ENCODE peak calls at places on chromosomes 16 and 17, in six cellular contexts. R is A549, G is upper lobe of left lung, S is Peyer's patch, Q is spleen, X is right lobe of liver. H is an unnamed sample.

GRCh38 chr17:21360048-21360447 is 16.1 kb upstream of the KCNJ12 start:
- DNase-seq in R (no peak), G (no peak), S (no peak), Q (no peak), X (no peak), H (no peak)

GRCh38 chr17:45132569-45133463 is 501 bp upstream of the PLCD3 start:
- DNase-seq in R (peak), G (peak), S (peak), Q (peak), X (peak), H (peak)

GRCh38 chr16:50253511-50253903 is 12.8 kb upstream of the ADCY7 start:
- DNase-seq in R (no peak), G (no peak), S (peak), Q (peak), X (no peak), H (no peak)

GRCh38 chr16:1375741-1376410 is 24.1 kb downstream of the GNPTG start:
- DNase-seq in R (no peak), G (peak), S (no peak), Q (no peak), X (no peak), H (no peak)

GRCh38 chr17:77453613-77454559 is 313.1 kb downstream of the SEC14L1 start:
- DNase-seq in R (no peak), G (no peak), S (peak), Q (peak), X (peak), H (no peak)

GRCh38 chr17:307295-307691 is 45.3 kb downstream of the RPH3AL start:
- DNase-seq in R (no peak), G (peak), S (no peak), Q (peak), X (peak), H (no peak)

GRCh38 chr17:18033442-18034099 is 5.4 kb downstream of the ATPAF2 start:
- DNase-seq in R (peak), G (no peak), S (no peak), Q (no peak), X (no peak), H (peak)

GRCh38 chr17:75854881-75855309 is 240 bp downstream of the WBP2 start:
- DNase-seq in R (no peak), G (no peak), S (peak), Q (no peak), X (peak), H (no peak)

GRCh38 chr17:77495575-77495974 is 354.8 kb downstream of the SEC14L1 start:
- DNase-seq in R (no peak), G (peak), S (no peak), Q (peak), X (no peak), H (no peak)

GRCh38 chr17:61410555-61411089 is 11.0 kb downstream of the TBX2 start:
- DNase-seq in R (peak), G (peak), S (peak), Q (peak), X (peak), H (peak)

GRCh38 chr17:51322390-51323029 is 62.2 kb downstream of the UTP18 start:
- DNase-seq in R (peak), G (no peak), S (no peak), Q (no peak), X (no peak), H (no peak)

GRCh38 chr17:44956998-44957981 is 9.7 kb upstream of the KIF18B start:
- DNase-seq in R (no peak), G (no peak), S (peak), Q (no peak), X (no peak), H (no peak)

GRCh38 chr17:77151236-77151635 is 10.5 kb downstream of the SEC14L1 start:
- DNase-seq in R (no peak), G (no peak), S (no peak), Q (no peak), X (no peak), H (no peak)

GRCh38 chr16:1141716-1142115 is 11.2 kb upstream of the CACNA1H start:
- DNase-seq in R (no peak), G (peak), S (no peak), Q (no peak), X (no peak), H (no peak)

GRCh38 chr16:67429799-67430503 is 970 bp upstream of the HSD11B2 start:
- DNase-seq in R (no peak), G (no peak), S (no peak), Q (no peak), X (no peak), H (no peak)

GRCh38 chr17:81130385-81131288 is 34.7 kb upstream of the PVALEF start:
- DNase-seq in R (no peak), G (peak), S (peak), Q (no peak), X (no peak), H (no peak)

GRCh38 chr16:56753410-56753809 is 23.5 kb downstream of the NUP93 start:
- DNase-seq in R (no peak), G (no peak), S (no peak), Q (no peak), X (no peak), H (no peak)

GRCh38 chr16:3062553-3062952 is 2.9 kb upstream of the IL32 start:
- DNase-seq in R (no peak), G (no peak), S (no peak), Q (no peak), X (no peak), H (no peak)

GRCh38 chr17:30112794-30113193 is 3.8 kb upstream of the NSRP1 start:
- DNase-seq in R (no peak), G (no peak), S (no peak), Q (no peak), X (no peak), H (no peak)

GRCh38 chr17:30449480-30449879 is 27.7 kb upstream of the GOSR1 start:
- DNase-seq in R (no peak), G (no peak), S (no peak), Q (no peak), X (no peak), H (no peak)

GRCh38 chr17:15955793-15956541 is 11.0 kb downstream of the ADORA2B start:
- DNase-seq in R (no peak), G (no peak), S (no peak), Q (peak), X (no peak), H (no peak)

GRCh38 chr17:19996086-19996485 is 13.1 kb upstream of the SPECC1 start:
- DNase-seq in R (no peak), G (no peak), S (no peak), Q (no peak), X (no peak), H (no peak)

GRCh38 chr16:50671644-50672260 is 9.4 kb downstream of the SNX20 start:
- DNase-seq in R (peak), G (no peak), S (no peak), Q (peak), X (no peak), H (peak)

GRCh38 chr17:27577124-27577761 is 53.7 kb upstream of the LGALS9 start:
- DNase-seq in R (no peak), G (peak), S (no peak), Q (no peak), X (no peak), H (no peak)

GRCh38 chr17:63841350-63842172 is 924 bp downstream of the SMARCD2 start:
- DNase-seq in R (no peak), G (peak), S (peak), Q (peak), X (peak), H (no peak)

GRCh38 chr17:61750656-61751055 is 112.7 kb downstream of the BRIP1 start:
- DNase-seq in R (no peak), G (no peak), S (no peak), Q (no peak), X (no peak), H (no peak)

GRCh38 chr17:70521821-70522256 is 352.5 kb downstream of the KCNJ2 start:
- DNase-seq in R (no peak), G (no peak), S (no peak), Q (no peak), X (peak), H (no peak)

GRCh38 chr16:85688586-85689284 is at the start of gene GINS2:
- DNase-seq in R (peak), G (peak), S (peak), Q (peak), X (peak), H (peak)
- TF ChIP-seq POLR2A in R (no peak), G (no peak), S (no peak), Q (no peak), X (no peak), H (peak)

GRCh38 chr17:60352569-60352968 is 39.4 kb downstream of the USP32 start:
- DNase-seq in R (no peak), G (no peak), S (no peak), Q (no peak), X (no peak), H (no peak)

GRCh38 chr17:60354223-60354622 is 37.7 kb downstream of the USP32 start:
- DNase-seq in R (peak), G (no peak), S (no peak), Q (no peak), X (no peak), H (peak)

GRCh38 chr17:60352071-60352470 is 39.9 kb downstream of the USP32 start:
- DNase-seq in R (no peak), G (no peak), S (no peak), Q (no peak), X (no peak), H (no peak)

GRCh38 chr17:60353773-60354172 is 38.2 kb downstream of the USP32 start:
- DNase-seq in R (no peak), G (no peak), S (no peak), Q (no peak), X (no peak), H (no peak)

GRCh38 chr17:60351012-60351695 is 40.8 kb downstream of the USP32 start:
- DNase-seq in R (no peak), G (no peak), S (no peak), Q (no peak), X (no peak), H (no peak)
- TF ChIP-seq POLR2A in R (no peak), G (no peak), S (no peak), Q (no peak), X (no peak), H (no peak)

GRCh38 chr17:17030515-17031211 is 11.6 kb upstream of the MPRIP start:
- DNase-seq in R (no peak), G (no peak), S (peak), Q (no peak), X (no peak), H (no peak)

GRCh38 chr17:17029938-17030337 is 12.3 kb upstream of the MPRIP start:
- DNase-seq in R (no peak), G (peak), S (peak), Q (no peak), X (no peak), H (no peak)

GRCh38 chr17:17034028-17034427 is 8.2 kb upstream of the MPRIP start:
- DNase-seq in R (no peak), G (no peak), S (no peak), Q (no peak), X (no peak), H (no peak)

GRCh38 chr17:17033466-17033865 is 8.8 kb upstream of the MPRIP start:
- DNase-seq in R (no peak), G (no peak), S (no peak), Q (no peak), X (no peak), H (no peak)

DNA sequence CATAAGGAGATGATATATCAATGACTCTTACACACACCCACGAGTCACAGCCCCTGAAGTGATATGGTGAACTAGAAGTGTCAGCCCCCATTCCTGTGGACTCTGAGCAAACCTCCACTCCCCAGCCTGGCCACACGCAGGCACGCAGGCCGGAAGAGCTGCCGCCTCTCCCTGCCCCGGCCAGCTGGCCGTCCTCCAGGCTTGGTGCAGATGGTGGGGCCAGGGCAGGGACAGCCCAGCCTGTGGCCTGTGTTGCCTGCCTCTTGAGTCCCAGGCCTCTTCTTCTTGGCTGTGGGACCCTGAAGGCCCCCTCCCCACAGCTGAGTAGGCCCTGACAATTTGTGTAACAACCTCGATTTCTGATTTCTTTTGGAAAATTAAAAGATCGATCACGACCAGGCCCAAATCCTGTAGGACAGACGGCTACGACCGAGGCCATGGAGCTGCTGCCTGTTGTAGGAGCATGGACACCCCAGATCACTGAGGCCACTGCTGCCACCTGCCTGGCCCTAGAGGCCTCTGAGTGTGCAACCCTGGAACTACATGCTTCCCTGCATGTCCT is 10.0 kb upstream of the MPRIP start:
- DNase-seq in R (peak), G (peak), S (peak), Q (peak), X (peak), H (peak)
- TF ChIP-seq POLR2A in R (no peak), G (no peak), S (no peak), Q (no peak), X (no peak), H (peak)

GRCh38 chr17:48055531-48056245 is 7.5 kb downstream of the NFE2L1 start:
- DNase-seq in R (peak), G (no peak), S (no peak), Q (peak), X (no peak), H (no peak)
- TF ChIP-seq POLR2A in R (no peak), G (no peak), S (no peak), Q (no peak), X (no peak), H (no peak)

GRCh38 chr17:7841622-7842379 is 7.8 kb downstream of the KDM6B start:
- DNase-seq in R (peak), G (peak), S (peak), Q (peak), X (peak), H (peak)
- TF ChIP-seq POLR2A in R (peak), G (no peak), S (no peak), Q (no peak), X (peak), H (peak)

DNA sequence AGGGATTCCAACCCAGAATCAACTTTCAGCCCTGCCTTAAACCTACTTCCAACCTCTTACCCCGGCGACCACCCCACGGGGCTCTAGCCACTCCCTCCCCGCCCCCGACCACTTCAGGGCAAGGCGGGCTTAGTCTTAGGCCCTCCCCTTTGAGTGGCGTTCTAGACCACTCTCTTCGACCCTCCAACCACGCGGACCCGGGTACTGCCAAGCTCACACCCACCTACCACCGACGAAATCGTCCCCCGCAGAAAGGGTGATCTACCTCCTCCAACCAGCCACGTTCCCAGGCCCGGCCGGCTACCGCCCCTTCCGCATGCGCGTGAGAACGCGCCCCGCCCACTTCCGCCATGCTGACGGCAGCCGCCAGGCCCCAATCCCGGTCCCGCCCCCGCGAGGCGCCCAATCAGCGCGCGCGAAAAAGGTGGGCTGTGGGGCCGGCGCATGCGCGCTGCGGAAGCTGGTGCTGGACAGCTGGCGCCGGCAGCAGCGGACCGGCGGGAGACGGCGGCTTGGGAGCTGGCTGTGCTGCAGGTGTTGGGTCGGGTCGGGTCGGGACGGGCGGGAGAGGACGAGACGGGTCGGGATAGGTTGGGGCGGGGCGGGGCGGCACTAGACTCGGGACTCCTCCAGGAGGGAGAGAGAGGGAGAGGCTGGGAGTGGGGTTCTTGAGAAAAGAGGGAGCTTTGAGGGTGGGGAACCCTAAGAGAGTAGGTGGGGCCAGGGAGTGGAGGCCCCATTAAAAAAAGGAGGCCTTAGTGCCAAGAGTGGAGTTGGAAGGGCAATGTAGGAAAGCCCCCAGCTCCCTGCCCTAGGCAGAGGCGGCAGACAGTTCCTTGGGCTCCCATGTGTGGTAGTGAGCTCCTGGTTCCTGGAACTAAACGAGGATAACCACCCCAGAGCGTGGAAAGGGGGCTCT is at the start of gene NAT9:
- DNase-seq in R (peak), G (peak), S (peak), Q (peak), X (peak), H (peak)
- TF ChIP-seq POLR2A in R (peak), G (no peak), S (peak), Q (peak), X (peak), H (peak)

GRCh38 chr17:60326702-60327101 is 65.2 kb downstream of the USP32 start:
- DNase-seq in R (no peak), G (no peak), S (no peak), Q (no peak), X (no peak), H (no peak)

GRCh38 chr17:60327122-60327869 is 64.6 kb downstream of the USP32 start:
- DNase-seq in R (no peak), G (peak), S (no peak), Q (no peak), X (no peak), H (no peak)

GRCh38 chr17:60325730-60326524 is 66.0 kb downstream of the USP32 start:
- DNase-seq in R (no peak), G (no peak), S (no peak), Q (no peak), X (peak), H (no peak)

GRCh38 chr17:60328679-60329078 is 63.3 kb downstream of the USP32 start:
- DNase-seq in R (no peak), G (no peak), S (no peak), Q (no peak), X (no peak), H (no peak)

GRCh38 chr17:60327870-60328362 is 64.0 kb downstream of the USP32 start:
- DNase-seq in R (no peak), G (peak), S (no peak), Q (no peak), X (no peak), H (no peak)
- TF ChIP-seq POLR2A in R (no peak), G (no peak), S (no peak), Q (no peak), X (no peak), H (no peak)